ENCODE peak calls at places on chromosomes 12 and 14, in four cellular contexts. V is lower lobe of right lung, G is heart left ventricle, M is gastrocnemius medialis. Z is an unnamed sample.
A peak's percentile ranks its signal among the peaks of the same experiment; 100 is the strongest.

GRCh38 chr12:27024291-27024690 is 1.9 kb downstream of the MED21 start:
- DNase-seq in V (no peak), M (no peak), G (no peak), Z (no peak)

GRCh38 chr14:88185843-88186242 is 137.2 kb downstream of the KCNK10 start:
- DNase-seq in M (no peak), V (no peak), G (no peak), Z (no peak)

GRCh38 chr14:72291908-72292688 is 359.9 kb downstream of the RGS6 start:
- DNase-seq in G (peak; percentile 33), V (no peak), M (no peak), Z (no peak)

GRCh38 chr12:16246264-16246663 is 31.2 kb downstream of the SLC15A5 start:
- DNase-seq in G (no peak), M (no peak), V (no peak), Z (no peak)

GRCh38 chr12:31682136-31682962 is 22.9 kb downstream of the ETFBKMT start:
- DNase-seq in V (peak; percentile 48), M (no peak), G (peak; percentile 40), Z (peak; percentile 46)

GRCh38 chr14:24079521-24080141 is 8.3 kb downstream of the CPNE6 start:
- DNase-seq in V (no peak), M (no peak), G (no peak), Z (no peak)

GRCh38 chr14:104928391-104929133 is 3.9 kb downstream of the PLD4 start:
- DNase-seq in V (no peak), G (no peak), M (no peak), Z (no peak)

GRCh38 chr14:61662437-61663311 is 32.6 kb upstream of the HIF1A start:
- DNase-seq in M (no peak), V (no peak), G (no peak), Z (peak; percentile 29)

GRCh38 chr12:52514471-52515318 is 5.5 kb downstream of the KRT5 start:
- DNase-seq in G (no peak), M (no peak), V (no peak), Z (no peak)

GRCh38 chr12:39503445-39503844 is 60.5 kb upstream of the KIF21A start:
- DNase-seq in V (no peak), G (no peak), M (no peak), Z (no peak)

GRCh38 chr14:100622708-100623485 is 35.7 kb upstream of the BEGAIN start:
- DNase-seq in M (no peak), V (peak; percentile 36), G (no peak), Z (no peak)

GRCh38 chr12:42865282-42865681 is 275.7 kb upstream of the PRICKLE1 start:
- DNase-seq in V (no peak), M (no peak), G (no peak), Z (no peak)

GRCh38 chr14:24612186-24612585 is 2.7 kb upstream of the GZMH start:
- DNase-seq in V (no peak), G (no peak), M (no peak), Z (no peak)

GRCh38 chr14:33118653-33119052 is 180.0 kb downstream of the NPAS3 start:
- DNase-seq in G (no peak), M (no peak), V (no peak), Z (no peak)

GRCh38 chr14:53571990-53572389 is 384.6 kb downstream of the BMP4 start:
- DNase-seq in V (no peak), G (no peak), M (no peak), Z (no peak)

DNA sequence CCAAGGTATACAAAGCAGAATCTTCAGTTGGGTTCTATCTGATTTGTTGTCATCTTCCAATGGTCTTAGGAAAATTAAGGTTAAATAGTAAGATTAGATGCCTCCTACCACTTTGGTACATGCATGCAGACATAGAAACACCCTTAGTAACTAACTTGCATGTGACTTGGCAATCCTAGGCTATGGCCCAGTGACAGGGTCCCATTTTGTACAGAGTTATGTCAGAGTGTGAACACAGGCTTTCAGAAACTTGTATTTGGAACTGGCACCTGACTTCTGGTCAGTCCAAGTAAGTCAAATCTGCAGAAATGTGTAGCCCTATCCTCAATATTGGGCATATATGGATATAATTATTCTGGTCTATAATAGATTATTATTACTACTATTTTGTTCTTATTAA is 53.1 kb downstream of the DAD1 start:
- DNase-seq in G (no peak), V (no peak), M (no peak), Z (no peak)
- H3K4me1 ChIP-seq in G (peaks cover 91% of the 10 kb centered on the region), V (peaks cover 28% of the 10 kb centered on the region), M (peaks cover 4% of the 10 kb centered on the region), Z (peaks cover 98% of the 10 kb centered on the region)

GRCh38 chr12:124380793-124381453 is 86.0 kb downstream of the RFLNA start:
- DNase-seq in M (no peak), V (no peak), G (no peak), Z (no peak)
- H3K4me1 ChIP-seq in M (peaks cover 76% of the 10 kb centered on the region), V (peaks cover 58% of the 10 kb centered on the region), G (peaks cover 67% of the 10 kb centered on the region), Z (no peaks in the 10 kb centered on the region)

DNA sequence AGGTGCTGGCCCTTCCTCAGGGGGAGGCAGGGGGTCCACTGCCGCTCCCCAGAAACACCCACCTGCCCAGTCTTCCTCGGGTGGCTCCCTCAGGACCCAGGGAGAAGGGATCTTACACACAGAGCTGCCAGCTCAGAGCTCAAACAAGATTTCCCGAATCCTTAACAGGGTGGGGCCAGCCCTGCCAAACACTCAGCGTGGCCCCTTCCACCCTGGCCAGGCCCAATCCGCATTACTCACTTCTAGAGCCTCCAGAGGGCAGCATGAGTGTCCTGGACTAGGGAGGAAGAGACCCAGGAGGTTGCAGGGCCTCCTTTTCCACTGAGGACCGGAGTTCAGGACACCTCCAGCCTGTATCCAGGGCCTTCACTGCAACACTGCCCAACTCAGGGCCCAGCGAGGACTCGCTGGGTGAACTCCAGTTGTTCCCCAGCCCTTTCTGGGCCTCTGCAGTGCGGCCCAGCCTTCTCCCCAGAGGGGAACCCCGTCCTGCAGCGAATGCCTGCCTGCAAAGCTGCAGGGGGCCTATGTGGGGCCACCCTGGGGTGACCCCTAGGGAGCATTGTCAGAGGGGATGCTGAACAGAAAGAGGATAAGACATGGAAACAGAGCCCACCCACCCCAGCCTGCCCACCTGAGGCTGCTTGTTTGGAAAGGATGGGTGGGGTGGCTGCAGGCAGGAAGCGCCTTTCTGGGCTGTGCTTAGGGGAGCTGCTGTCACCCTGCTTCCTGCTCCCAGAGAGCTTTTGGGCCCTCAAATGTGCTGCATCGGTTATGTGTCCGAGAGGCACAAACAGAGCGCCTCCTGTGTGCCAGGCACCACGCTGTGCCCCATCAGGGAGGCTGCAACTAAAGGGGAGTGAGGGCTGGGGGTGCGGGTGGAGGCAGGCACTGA is 43.8 kb downstream of the CCNK start:
- DNase-seq in G (peak; percentile 40), M (no peak), V (no peak), Z (no peak)
- H3K4me1 ChIP-seq in G (peaks cover 28% of the 10 kb centered on the region), M (no peaks in the 10 kb centered on the region), V (peaks cover 34% of the 10 kb centered on the region), Z (peaks cover 20% of the 10 kb centered on the region)

DNA sequence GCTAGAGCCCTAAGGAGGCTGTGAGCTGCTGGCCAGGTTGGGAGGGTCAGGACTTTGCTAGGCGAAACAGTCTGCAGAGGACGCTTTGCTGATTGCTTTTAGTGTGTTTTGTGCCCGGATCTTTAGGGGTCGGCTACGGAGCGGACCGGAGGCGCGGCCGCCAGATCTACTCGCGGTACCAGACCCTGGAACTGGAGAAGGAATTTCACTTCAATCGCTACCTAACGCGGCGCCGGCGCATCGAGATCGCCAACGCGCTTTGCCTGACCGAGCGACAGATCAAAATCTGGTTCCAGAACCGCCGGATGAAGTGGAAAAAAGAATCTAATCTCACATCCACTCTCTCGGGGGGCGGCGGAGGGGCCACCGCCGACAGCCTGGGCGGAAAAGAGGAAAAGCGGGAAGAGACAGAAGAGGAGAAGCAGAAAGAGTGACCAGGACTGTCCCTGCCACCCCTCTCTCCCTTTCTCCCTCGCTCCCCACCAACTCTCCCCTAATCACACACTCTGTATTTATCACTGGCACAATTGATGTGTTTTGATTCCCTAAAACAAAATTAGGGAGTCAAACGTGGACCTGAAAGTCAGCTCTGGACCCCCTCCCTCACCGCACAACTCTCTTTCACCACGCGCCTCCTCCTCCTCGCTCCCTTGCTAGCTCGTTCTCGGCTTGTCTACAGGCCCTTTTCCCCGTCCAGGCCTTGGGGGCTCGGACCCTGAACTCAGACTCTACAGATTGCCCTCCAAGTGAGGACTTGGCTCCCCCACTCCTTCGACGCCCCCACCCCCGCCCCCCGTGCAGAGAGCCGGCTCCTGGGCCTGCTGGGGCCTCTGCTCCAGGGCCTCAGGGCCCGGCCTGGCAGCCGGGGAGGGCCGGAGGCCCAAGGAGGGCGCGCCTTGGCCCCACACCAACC is 1.5 kb downstream of the HOXC6 start:
- DNase-seq in G (no peak), M (no peak), V (no peak), Z (no peak)
- H3K4me1 ChIP-seq in G (peaks cover 6% of the 10 kb centered on the region), M (peaks cover 35% of the 10 kb centered on the region), V (peaks cover 13% of the 10 kb centered on the region), Z (peaks cover 31% of the 10 kb centered on the region)

GRCh38 chr12:115767921-115768320 is 509.6 kb downstream of the MED13L start:
- DNase-seq in G (no peak), M (no peak), V (no peak), Z (no peak)
- H3K4me1 ChIP-seq in G (no peaks in the 10 kb centered on the region), M (no peaks in the 10 kb centered on the region), V (no peaks in the 10 kb centered on the region), Z (no peaks in the 10 kb centered on the region)

GRCh38 chr12:130088509-130088908 is 73.8 kb upstream of the FZD10 start:
- DNase-seq in V (no peak), G (no peak), M (no peak), Z (no peak)

GRCh38 chr12:130086248-130086647 is 76.0 kb upstream of the FZD10 start:
- DNase-seq in M (no peak), V (no peak), G (no peak), Z (no peak)

GRCh38 chr12:130084359-130084758 is 77.9 kb upstream of the FZD10 start:
- DNase-seq in M (no peak), G (no peak), V (no peak), Z (no peak)

GRCh38 chr12:130087222-130087621 is 75.0 kb upstream of the FZD10 start:
- DNase-seq in G (no peak), M (no peak), V (no peak), Z (no peak)

GRCh38 chr12:130086777-130087176 is 75.5 kb upstream of the FZD10 start:
- DNase-seq in V (no peak), M (no peak), G (no peak), Z (no peak)
- H3K4me1 ChIP-seq in V (peaks cover 13% of the 10 kb centered on the region), M (no peaks in the 10 kb centered on the region), G (no peaks in the 10 kb centered on the region), Z (peaks cover 23% of the 10 kb centered on the region)

DNA sequence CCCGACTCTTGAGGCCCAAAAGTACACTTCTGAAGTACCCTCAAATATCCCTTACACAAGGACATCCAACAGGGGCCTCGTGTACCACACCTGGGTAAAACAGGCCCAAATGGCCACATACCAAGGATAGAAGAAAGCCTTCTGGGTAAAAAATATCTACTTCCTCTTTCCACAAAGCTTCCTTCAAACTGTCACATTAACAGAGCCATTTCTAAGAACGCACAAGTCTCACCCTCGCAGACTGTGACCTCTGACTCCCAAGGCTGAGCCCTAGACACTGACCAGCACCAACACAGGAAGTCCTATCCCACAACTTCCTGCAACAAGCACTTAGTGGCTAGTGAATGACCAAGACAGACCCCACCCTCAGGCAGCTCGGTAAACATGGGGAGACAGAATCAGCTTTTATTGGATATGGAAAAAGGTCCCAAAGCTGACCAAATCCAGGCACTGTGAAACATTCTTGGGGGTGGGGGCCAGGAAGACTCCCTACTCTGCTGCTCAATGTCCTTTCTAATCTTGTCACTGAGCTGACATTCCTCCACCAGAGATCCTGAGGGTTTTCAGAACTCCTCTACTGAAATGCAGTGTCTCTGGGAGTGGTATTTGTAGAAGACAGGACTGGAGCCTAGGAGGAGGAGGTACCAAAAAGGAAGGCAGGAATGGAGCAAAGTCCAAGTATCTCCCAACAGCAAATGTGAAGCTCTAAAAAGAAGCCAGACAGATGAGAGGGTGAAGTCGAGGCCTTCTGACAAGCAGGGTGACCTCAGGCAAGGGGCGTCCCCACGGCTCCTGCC is 15.9 kb downstream of the KCTD10 start:
- DNase-seq in G (peak; percentile 59), V (peak; percentile 71), M (no peak), Z (no peak)
- H3K4me1 ChIP-seq in G (peaks cover 94% of the 10 kb centered on the region), V (peaks cover 95% of the 10 kb centered on the region), M (peaks cover 59% of the 10 kb centered on the region), Z (peaks cover 16% of the 10 kb centered on the region)